ENCODE peak calls at places on chromosome 11, in four cellular contexts. One of them, this sample, is unnamed.

GRCh38 chr11:120929664-120930154 is 94.2 kb upstream of the TBCEL start:
- DNase-seq in hepatocyte: peak; percentile 80
- DNase-seq in ovary: no peak
- DNase-seq in CD8-positive, alpha-beta T cell: peak; percentile 40
- DNase-seq in this sample: no peak

GRCh38 chr11:61815790-61816735 is 740 bp downstream of the FADS1 start:
- DNase-seq in hepatocyte: peak; percentile 81
- DNase-seq in ovary: peak; percentile 81
- DNase-seq in CD8-positive, alpha-beta T cell: peak; percentile 54
- DNase-seq in this sample: peak; percentile 66

GRCh38 chr11:118437736-118438125 is 1.4 kb downstream of the KMT2A start:
- DNase-seq in ovary: peak; percentile 43
- DNase-seq in hepatocyte: peak; percentile 56
- DNase-seq in CD8-positive, alpha-beta T cell: peak; percentile 30
- DNase-seq in this sample: peak; percentile 30

GRCh38 chr11:119852741-119853140 is 123.7 kb upstream of the NECTIN1 start:
- DNase-seq in ovary: no peak
- DNase-seq in hepatocyte: no peak
- DNase-seq in CD8-positive, alpha-beta T cell: no peak
- DNase-seq in this sample: no peak

GRCh38 chr11:61543606-61544306 is 35.2 kb downstream of the LRRC10B start:
- DNase-seq in CD8-positive, alpha-beta T cell: no peak
- DNase-seq in ovary: no peak
- DNase-seq in hepatocyte: no peak
- DNase-seq in this sample: no peak

GRCh38 chr11:62223095-62223494 is 14.6 kb downstream of the SCGB2A1 start:
- DNase-seq in hepatocyte: no peak
- DNase-seq in CD8-positive, alpha-beta T cell: no peak
- DNase-seq in ovary: no peak
- DNase-seq in this sample: no peak

GRCh38 chr11:127350476-127350875 is 349.9 kb upstream of the KIRREL3 start:
- DNase-seq in ovary: no peak
- DNase-seq in CD8-positive, alpha-beta T cell: no peak
- DNase-seq in hepatocyte: no peak
- DNase-seq in this sample: no peak

GRCh38 chr11:73956876-73957653 is 6.2 kb downstream of the DNAJB13 start:
- DNase-seq in ovary: no peak
- DNase-seq in CD8-positive, alpha-beta T cell: no peak
- DNase-seq in hepatocyte: no peak
- DNase-seq in this sample: no peak

GRCh38 chr11:124791626-124792341 is 8.4 kb downstream of the MSANTD2 start:
- DNase-seq in ovary: no peak
- DNase-seq in hepatocyte: no peak
- DNase-seq in CD8-positive, alpha-beta T cell: no peak
- DNase-seq in this sample: no peak

GRCh38 chr11:70470127-70470526 is 71.8 kb downstream of the CTTN start:
- DNase-seq in ovary: no peak
- DNase-seq in hepatocyte: no peak
- DNase-seq in CD8-positive, alpha-beta T cell: no peak
- DNase-seq in this sample: no peak

GRCh38 chr11:68036141-68036716 is 2.6 kb upstream of the TCIRG1 start:
- DNase-seq in hepatocyte: no peak
- DNase-seq in CD8-positive, alpha-beta T cell: no peak
- DNase-seq in ovary: no peak
- DNase-seq in this sample: no peak

GRCh38 chr11:63503492-63503891 is 2.4 kb upstream of the LGALS12 start:
- DNase-seq in CD8-positive, alpha-beta T cell: no peak
- DNase-seq in ovary: no peak
- DNase-seq in hepatocyte: no peak
- DNase-seq in this sample: no peak

GRCh38 chr11:44589301-44589700 is 23.8 kb downstream of the CD82 start:
- DNase-seq in hepatocyte: peak; percentile 48
- DNase-seq in CD8-positive, alpha-beta T cell: no peak
- DNase-seq in ovary: no peak
- DNase-seq in this sample: no peak

GRCh38 chr11:92440701-92441338 is 216.2 kb downstream of the FAT3 start:
- DNase-seq in CD8-positive, alpha-beta T cell: no peak
- DNase-seq in hepatocyte: no peak
- DNase-seq in ovary: no peak
- DNase-seq in this sample: no peak

GRCh38 chr11:46364791-46365190 is 16.7 kb upstream of the MDK start:
- DNase-seq in ovary: no peak
- DNase-seq in hepatocyte: no peak
- DNase-seq in CD8-positive, alpha-beta T cell: no peak
- DNase-seq in this sample: no peak

GRCh38 chr11:30326114-30326783 is 3.3 kb downstream of the ARL14EP start:
- DNase-seq in hepatocyte: no peak
- DNase-seq in CD8-positive, alpha-beta T cell: no peak
- DNase-seq in ovary: no peak
- DNase-seq in this sample: no peak

GRCh38 chr11:18374956-18375355 is 19.4 kb upstream of the LDHA start:
- DNase-seq in ovary: no peak
- DNase-seq in hepatocyte: no peak
- DNase-seq in CD8-positive, alpha-beta T cell: no peak
- DNase-seq in this sample: no peak

GRCh38 chr11:130882138-130882551 is 34.1 kb downstream of the SNX19 start:
- DNase-seq in CD8-positive, alpha-beta T cell: no peak
- DNase-seq in ovary: no peak
- DNase-seq in hepatocyte: no peak
- DNase-seq in this sample: no peak

GRCh38 chr11:86574493-86575207 is 97.8 kb downstream of the ME3 start:
- DNase-seq in CD8-positive, alpha-beta T cell: no peak
- DNase-seq in hepatocyte: no peak
- DNase-seq in ovary: no peak
- DNase-seq in this sample: no peak

GRCh38 chr11:19508166-19508565 is 204.5 kb upstream of the NAV2 start:
- DNase-seq in CD8-positive, alpha-beta T cell: no peak
- DNase-seq in ovary: no peak
- DNase-seq in hepatocyte: peak; percentile 38
- DNase-seq in this sample: no peak

GRCh38 chr11:57163160-57163868 is 18.4 kb upstream of the LRRC55 start:
- DNase-seq in CD8-positive, alpha-beta T cell: no peak
- DNase-seq in ovary: no peak
- DNase-seq in hepatocyte: no peak
- DNase-seq in this sample: no peak

GRCh38 chr11:123034587-123034986 is 27.3 kb downstream of the HSPA8 start:
- DNase-seq in hepatocyte: no peak
- DNase-seq in CD8-positive, alpha-beta T cell: no peak
- DNase-seq in ovary: no peak
- DNase-seq in this sample: no peak

GRCh38 chr11:12182650-12183511 is 72.5 kb downstream of the MICAL2 start:
- DNase-seq in CD8-positive, alpha-beta T cell: no peak
- DNase-seq in hepatocyte: peak; percentile 47
- DNase-seq in ovary: peak; percentile 57
- DNase-seq in this sample: no peak

GRCh38 chr11:79082920-79083319 is 357.9 kb downstream of the TENM4 start:
- DNase-seq in CD8-positive, alpha-beta T cell: no peak
- DNase-seq in hepatocyte: no peak
- DNase-seq in ovary: no peak
- DNase-seq in this sample: no peak

DNA sequence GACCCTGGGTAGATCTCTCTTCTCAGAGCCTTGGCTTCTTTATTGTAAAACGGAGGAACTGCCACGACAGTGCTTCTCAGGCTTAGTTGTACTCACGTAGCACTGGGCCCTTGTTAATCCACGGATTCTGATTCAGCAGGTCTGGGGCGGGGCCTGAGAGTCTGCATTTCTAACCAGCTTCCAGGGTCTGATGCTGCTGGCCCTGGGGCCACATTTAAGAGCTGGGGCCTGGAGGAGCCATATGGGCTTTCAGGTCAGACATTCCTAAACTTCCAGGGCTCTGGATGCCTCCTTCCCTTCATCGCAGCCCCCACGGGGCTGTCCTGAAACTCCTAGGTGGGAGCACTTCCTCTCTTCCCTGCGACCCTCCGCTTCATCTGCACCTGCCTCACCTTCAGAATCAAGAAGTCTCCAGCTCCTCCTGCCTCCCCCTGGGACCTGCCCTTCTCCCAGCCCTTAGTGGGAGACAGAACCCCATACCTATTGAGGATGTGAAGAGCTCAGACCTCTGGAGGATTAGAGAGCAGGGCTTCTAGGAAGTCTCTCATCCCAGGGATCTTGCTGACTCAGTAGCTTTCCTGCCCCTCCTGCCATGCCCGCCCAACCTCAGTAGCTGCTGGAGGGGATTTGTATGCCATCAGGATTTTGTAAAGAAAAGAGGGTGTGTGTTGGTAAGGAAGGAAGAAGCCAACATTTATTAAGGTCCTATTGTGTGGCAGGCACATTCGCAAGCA is 92.5 kb downstream of the LRRC32 start:
- DNase-seq in CD8-positive, alpha-beta T cell: no peak
- DNase-seq in hepatocyte: peak; percentile 40
- DNase-seq in ovary: no peak
- DNase-seq in this sample: no peak
- H3K4me3 ChIP-seq in CD8-positive, alpha-beta T cell: no peak overlapping the region
- H3K4me3 ChIP-seq in hepatocyte: no peak overlapping the region
- H3K4me3 ChIP-seq in ovary: no peak overlapping the region
- H3K4me3 ChIP-seq in this sample: no peak overlapping the region

GRCh38 chr11:93732237-93732892 is 8.9 kb downstream of the TAF1D start:
- DNase-seq in hepatocyte: no peak
- DNase-seq in ovary: no peak
- DNase-seq in CD8-positive, alpha-beta T cell: no peak
- DNase-seq in this sample: no peak
- H3K4me1 ChIP-seq in hepatocyte: peaks cover 11% of the 10 kb centered on the region
- H3K4me1 ChIP-seq in ovary: no peaks in the 10 kb centered on the region
- H3K4me1 ChIP-seq in CD8-positive, alpha-beta T cell: peaks cover 39% of the 10 kb centered on the region
- H3K4me1 ChIP-seq in this sample: peaks cover 23% of the 10 kb centered on the region

GRCh38 chr11:94753630-94754029 is 14.5 kb upstream of the AMOTL1 start:
- DNase-seq in ovary: no peak
- DNase-seq in CD8-positive, alpha-beta T cell: no peak
- DNase-seq in hepatocyte: no peak
- DNase-seq in this sample: no peak
- H3K27me3 ChIP-seq in ovary: no peaks in the 10 kb centered on the region
- H3K27me3 ChIP-seq in CD8-positive, alpha-beta T cell: no peaks in the 10 kb centered on the region
- H3K27me3 ChIP-seq in hepatocyte: no peaks in the 10 kb centered on the region
- H3K27me3 ChIP-seq in this sample: peaks cover 5% of the 10 kb centered on the region

GRCh38 chr11:13229136-13229535 is 48.5 kb upstream of the BMAL1 start:
- DNase-seq in CD8-positive, alpha-beta T cell: no peak
- DNase-seq in hepatocyte: no peak
- DNase-seq in ovary: no peak
- DNase-seq in this sample: no peak

GRCh38 chr11:13228569-13228968 is 49.0 kb upstream of the BMAL1 start:
- DNase-seq in CD8-positive, alpha-beta T cell: no peak
- DNase-seq in hepatocyte: no peak
- DNase-seq in ovary: no peak
- DNase-seq in this sample: no peak

GRCh38 chr11:13225058-13226001 is 52.3 kb upstream of the BMAL1 start:
- DNase-seq in CD8-positive, alpha-beta T cell: no peak
- DNase-seq in ovary: no peak
- DNase-seq in hepatocyte: no peak
- DNase-seq in this sample: no peak

GRCh38 chr11:13229675-13230359 is 47.8 kb upstream of the BMAL1 start:
- DNase-seq in CD8-positive, alpha-beta T cell: no peak
- DNase-seq in hepatocyte: no peak
- DNase-seq in ovary: no peak
- DNase-seq in this sample: no peak

GRCh38 chr11:13227676-13228255 is 49.8 kb upstream of the BMAL1 start:
- DNase-seq in ovary: no peak
- DNase-seq in hepatocyte: no peak
- DNase-seq in CD8-positive, alpha-beta T cell: no peak
- DNase-seq in this sample: no peak
- H3K4me3 ChIP-seq in ovary: no peak overlapping the region
- H3K4me3 ChIP-seq in hepatocyte: no peak overlapping the region
- H3K4me3 ChIP-seq in CD8-positive, alpha-beta T cell: no peak overlapping the region
- H3K4me3 ChIP-seq in this sample: no peak overlapping the region

DNA sequence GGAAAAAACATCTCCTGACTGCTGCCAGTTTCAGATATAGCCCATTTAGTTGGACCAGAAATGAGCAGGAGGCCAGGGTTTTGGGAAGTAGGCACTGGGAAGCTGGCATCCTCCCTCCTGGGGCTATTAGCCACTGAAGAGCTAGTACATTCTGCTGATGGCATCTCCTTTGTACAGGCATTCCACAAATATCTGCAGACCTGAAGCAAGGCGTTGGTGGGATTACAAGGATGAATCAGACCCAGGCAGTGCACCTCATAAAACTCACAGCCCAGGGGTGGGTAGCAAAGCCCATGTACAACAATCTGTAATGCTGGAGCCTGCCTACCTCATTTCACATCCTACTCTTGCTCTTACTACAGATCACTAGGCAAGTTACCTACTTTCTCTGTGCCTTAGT is 27.5 kb upstream of the POU2AF1 start:
- DNase-seq in hepatocyte: no peak
- DNase-seq in ovary: no peak
- DNase-seq in CD8-positive, alpha-beta T cell: no peak
- DNase-seq in this sample: no peak
- H3K4me1 ChIP-seq in hepatocyte: no peaks in the 10 kb centered on the region
- H3K4me1 ChIP-seq in ovary: no peaks in the 10 kb centered on the region
- H3K4me1 ChIP-seq in CD8-positive, alpha-beta T cell: no peaks in the 10 kb centered on the region
- H3K4me1 ChIP-seq in this sample: no peaks in the 10 kb centered on the region

GRCh38 chr11:31805037-31805628 is 6.0 kb downstream of the PAX6 start:
- DNase-seq in ovary: no peak
- DNase-seq in CD8-positive, alpha-beta T cell: no peak
- DNase-seq in hepatocyte: no peak
- DNase-seq in this sample: no peak

GRCh38 chr11:31802609-31802989 is 8.5 kb downstream of the PAX6 start:
- DNase-seq in CD8-positive, alpha-beta T cell: no peak
- DNase-seq in ovary: no peak
- DNase-seq in hepatocyte: no peak
- DNase-seq in this sample: no peak

GRCh38 chr11:31802990-31803812 is 7.9 kb downstream of the PAX6 start:
- DNase-seq in CD8-positive, alpha-beta T cell: no peak
- DNase-seq in hepatocyte: no peak
- DNase-seq in ovary: no peak
- DNase-seq in this sample: no peak

GRCh38 chr11:31804439-31805036 is 6.6 kb downstream of the PAX6 start:
- DNase-seq in hepatocyte: no peak
- DNase-seq in ovary: no peak
- DNase-seq in CD8-positive, alpha-beta T cell: no peak
- DNase-seq in this sample: no peak

GRCh38 chr11:31803813-31804438 is 7.2 kb downstream of the PAX6 start:
- DNase-seq in hepatocyte: no peak
- DNase-seq in ovary: no peak
- DNase-seq in CD8-positive, alpha-beta T cell: no peak
- DNase-seq in this sample: no peak
- H3K27me3 ChIP-seq in hepatocyte: peaks cover 100% of the 10 kb centered on the region
- H3K27me3 ChIP-seq in ovary: peaks cover 6% of the 10 kb centered on the region
- H3K27me3 ChIP-seq in CD8-positive, alpha-beta T cell: peaks cover 90% of the 10 kb centered on the region
- H3K27me3 ChIP-seq in this sample: peaks cover 65% of the 10 kb centered on the region

GRCh38 chr11:1931791-1932480 is 12.4 kb downstream of the TNNT3 start:
- DNase-seq in ovary: no peak
- DNase-seq in hepatocyte: no peak
- DNase-seq in CD8-positive, alpha-beta T cell: no peak
- DNase-seq in this sample: peak; percentile 0
- H3K4me3 ChIP-seq in ovary: no peak overlapping the region
- H3K4me3 ChIP-seq in hepatocyte: no peak overlapping the region
- H3K4me3 ChIP-seq in CD8-positive, alpha-beta T cell: no peak overlapping the region
- H3K4me3 ChIP-seq in this sample: no peak overlapping the region

GRCh38 chr11:16924826-16925494 is 89.3 kb downstream of the PLEKHA7 start:
- DNase-seq in CD8-positive, alpha-beta T cell: no peak
- DNase-seq in hepatocyte: peak; percentile 89
- DNase-seq in ovary: peak; percentile 84
- DNase-seq in this sample: no peak
- H3K4me1 ChIP-seq in CD8-positive, alpha-beta T cell: no peaks in the 10 kb centered on the region
- H3K4me1 ChIP-seq in hepatocyte: peaks cover 24% of the 10 kb centered on the region
- H3K4me1 ChIP-seq in ovary: peaks cover 22% of the 10 kb centered on the region
- H3K4me1 ChIP-seq in this sample: peaks cover 8% of the 10 kb centered on the region

This sample was measured in CD4-positive, CD25-positive, alpha-beta regulatory T cell.